ENCODE peak calls at places on chromosomes 3 and 15, in five cellular contexts. J is body of pancreas, D is NCI-H69, P is GM20000, Y is astrocyte of the cerebellum. K is an unnamed sample.

GRCh38 chr3:48402907-48403306 is 27.0 kb downstream of the PLXNB1 start:
- DNase-seq in J (no peak), D (no peak), P (peak; percentile 4), Y (no peak), K (no peak)

GRCh38 chr3:37907906-37908305 is 46.2 kb downstream of the CTDSPL start:
- DNase-seq in J (no peak), D (no peak), P (peak; percentile 56), Y (peak; percentile 97), K (no peak)

GRCh38 chr3:18712713-18713575 is 287.8 kb upstream of the SATB1 start:
- DNase-seq in J (no peak), D (no peak), P (no peak), Y (no peak), K (no peak)

GRCh38 chr15:77224352-77224751 is 153.4 kb upstream of the TSPAN3 start:
- DNase-seq in J (no peak), D (peak; percentile 53), P (no peak), Y (no peak), K (no peak)

GRCh38 chr3:171614318-171614967 is 154.2 kb upstream of the TNIK start:
- DNase-seq in J (peak; percentile 34), D (peak; percentile 42), P (peak; percentile 49), Y (no peak), K (peak; percentile 47)

GRCh38 chr3:37096972-37097371 is 77.4 kb downstream of the LRRFIP2 start:
- DNase-seq in J (no peak), D (no peak), P (no peak), Y (no peak), K (no peak)

GRCh38 chr3:133330043-133330442 is 69.8 kb upstream of the BFSP2 start:
- DNase-seq in J (no peak), D (peak; percentile 77), P (no peak), Y (no peak), K (no peak)

GRCh38 chr3:189529889-189530288 is 101.3 kb upstream of the TP63 start:
- DNase-seq in J (no peak), D (no peak), P (no peak), Y (no peak), K (no peak)

GRCh38 chr3:89625945-89626344 is 518.5 kb downstream of the EPHA3 start:
- DNase-seq in J (no peak), D (no peak), P (no peak), Y (no peak), K (no peak)

GRCh38 chr15:65869954-65870871 is 922 bp downstream of the RAB11A start:
- DNase-seq in J (peak; percentile 50), D (peak; percentile 81), P (peak; percentile 6), Y (no peak), K (peak; percentile 54)

GRCh38 chr3:49607105-49607591 is 52.9 kb downstream of the BSN start:
- DNase-seq in J (no peak), D (no peak), P (no peak), Y (no peak), K (no peak)

GRCh38 chr3:42525736-42526345 is 23.4 kb downstream of the VIPR1 start:
- DNase-seq in J (no peak), D (no peak), P (no peak), Y (no peak), K (no peak)

GRCh38 chr3:74267583-74268184 is 346.8 kb downstream of the CNTN3 start:
- DNase-seq in J (peak; percentile 57), D (peak; percentile 36), P (peak; percentile 13), Y (peak; percentile 43), K (peak; percentile 32)

GRCh38 chr15:80160570-80161156 is 7.9 kb downstream of the FAH start:
- DNase-seq in J (peak; percentile 29), D (no peak), P (peak; percentile 58), Y (no peak), K (peak; percentile 34)

GRCh38 chr15:71761649-71762048 is 48.7 kb upstream of the NR2E3 start:
- DNase-seq in J (no peak), D (no peak), P (no peak), Y (peak; percentile 49), K (no peak)

GRCh38 chr15:76988874-76989780 is 5.8 kb upstream of the PSTPIP1 start:
- DNase-seq in J (no peak), D (no peak), P (no peak), Y (no peak), K (no peak)

GRCh38 chr3:111073186-111073585 is 1.6 kb downstream of the NECTIN3 start:
- DNase-seq in J (no peak), D (peak; percentile 10), P (no peak), Y (no peak), K (no peak)

GRCh38 chr3:125143982-125144652 is 68.4 kb downstream of the SLC12A8 start:
- DNase-seq in J (no peak), D (peak; percentile 30), P (no peak), Y (no peak), K (no peak)

GRCh38 chr15:73983211-73983727 is 8.8 kb downstream of the STOML1 start:
- DNase-seq in J (peak; percentile 56), D (peak; percentile 37), P (no peak), Y (no peak), K (no peak)

GRCh38 chr15:87547470-87548181 is 708.9 kb downstream of the NTRK3 start:
- DNase-seq in J (no peak), D (no peak), P (no peak), Y (no peak), K (no peak)

GRCh38 chr3:123576119-123576518 is 8.7 kb downstream of the HACD2 start:
- DNase-seq in J (no peak), D (no peak), P (peak; percentile 34), Y (no peak), K (no peak)

GRCh38 chr15:72492733-72493132 is 18.6 kb downstream of the ARIH1 start:
- DNase-seq in J (no peak), D (no peak), P (no peak), Y (no peak), K (no peak)

GRCh38 chr3:18827664-18828063 is 320.6 kb upstream of the KCNH8 start:
- DNase-seq in J (no peak), D (no peak), P (no peak), Y (no peak), K (no peak)

GRCh38 chr3:41450416-41451231 is 251.3 kb downstream of the CTNNB1 start:
- DNase-seq in J (no peak), D (peak; percentile 47), P (no peak), Y (no peak), K (no peak)

GRCh38 chr3:25849641-25850040 is 59.8 kb downstream of the OXSM start:
- DNase-seq in J (no peak), D (no peak), P (no peak), Y (peak; percentile 12), K (no peak)

GRCh38 chr3:9340450-9341009 is 22.3 kb upstream of the THUMPD3 start:
- DNase-seq in J (no peak), D (peak; percentile 10), P (no peak), Y (peak; percentile 18), K (no peak)

GRCh38 chr15:81293728-81294500 is 30.0 kb downstream of the STARD5 start:
- DNase-seq in J (no peak), D (no peak), P (peak; percentile 71), Y (no peak), K (peak; percentile 92)

GRCh38 chr3:38006031-38006430 is 15.4 kb downstream of the VILL start:
- DNase-seq in J (no peak), D (no peak), P (no peak), Y (no peak), K (no peak)

GRCh38 chr3:53030864-53031445 is 14.9 kb downstream of the SFMBT1 start:
- DNase-seq in J (no peak), D (peak; percentile 8), P (no peak), Y (no peak), K (no peak)

GRCh38 chr3:181103605-181104004 is 114.1 kb upstream of the DNAJC19 start:
- DNase-seq in J (no peak), D (peak; percentile 69), P (no peak), Y (no peak), K (peak; percentile 74)

GRCh38 chr3:64686446-64686908 is 1.3 kb downstream of the ADAMTS9 start:
- DNase-seq in J (peak; percentile 34), D (no peak), P (no peak), Y (no peak), K (no peak)

GRCh38 chr3:58391156-58391865 is 42.3 kb downstream of the PDHB start:
- DNase-seq in J (no peak), D (no peak), P (no peak), Y (no peak), K (no peak)

GRCh38 chr3:72082776-72083477 is 298.0 kb upstream of the PROK2 start:
- DNase-seq in J (no peak), D (no peak), P (no peak), Y (no peak), K (no peak)